ENCODE peak calls at places on chromosomes 12 and 14, in ten cellular contexts. X, W, A, J, B, K, M, T, C and H are unnamed samples.
A peak's percentile ranks its signal among the peaks of the same experiment; 100 is the strongest.

GRCh38 chr14:76133103-76133502 is 18.6 kb upstream of the GPATCH2L start:
- DNase-seq in X (no peak), B (peak; percentile 21), W (peak; percentile 61), C (peak; percentile 44), K (peak; percentile 67), J (no peak), M (no peak), T (peak; percentile 77), A (peak; percentile 67), H (no peak)

GRCh38 chr14:35365130-35366047 is 39.2 kb downstream of the NFKBIA start:
- DNase-seq in B (peak; percentile 52), T (peak; percentile 48), M (no peak), K (peak; percentile 78), W (peak; percentile 63), X (peak; percentile 81), C (no peak), J (no peak), A (peak; percentile 87), H (no peak)

GRCh38 chr14:72608391-72609204 is 285.3 kb downstream of the DPF3 start:
- DNase-seq in J (no peak), T (peak; percentile 52), A (peak; percentile 90), X (no peak), B (peak; percentile 90), K (peak; percentile 98), C (no peak), M (no peak), W (no peak), H (no peak)

GRCh38 chr14:85701763-85702162 is 171.8 kb downstream of the FLRT2 start:
- DNase-seq in B (no peak), X (no peak), T (peak; percentile 39), W (no peak), J (no peak), A (no peak), M (no peak), C (no peak), K (no peak), H (no peak)

GRCh38 chr12:104864668-104865067 is 93.4 kb downstream of the SLC41A2 start:
- DNase-seq in C (no peak), A (no peak), J (no peak), M (no peak), X (no peak), B (peak; percentile 36), T (no peak), K (no peak), W (no peak), H (no peak)

GRCh38 chr14:90061849-90062794 is at the start of gene KCNK13:
- DNase-seq in B (no peak), C (no peak), J (no peak), A (peak; percentile 46), M (peak; percentile 23), W (peak; percentile 65), K (no peak), T (peak; percentile 57), X (no peak), H (no peak)

GRCh38 chr12:107829271-107829670 is 54.8 kb downstream of the ASCL4 start:
- DNase-seq in T (no peak), C (no peak), K (no peak), M (no peak), X (no peak), W (no peak), J (no peak), A (no peak), B (no peak), H (no peak)

GRCh38 chr14:66105819-66106218 is 380.4 kb upstream of the CCDC196 start:
- DNase-seq in K (peak; percentile 53), M (no peak), T (no peak), J (no peak), C (no peak), B (peak; percentile 64), W (no peak), X (no peak), A (no peak), H (no peak)

GRCh38 chr14:57057803-57058202 is 210.9 kb downstream of the EXOC5 start:
- DNase-seq in W (no peak), C (no peak), M (peak; percentile 59), B (no peak), X (no peak), A (no peak), J (no peak), T (peak; percentile 72), K (no peak), H (no peak)

GRCh38 chr12:70364695-70365397 is 1.2 kb upstream of the KCNMB4 start:
- DNase-seq in K (no peak), B (no peak), T (no peak), C (no peak), W (peak; percentile 17), J (no peak), X (no peak), M (no peak), A (peak; percentile 7), H (no peak)

GRCh38 chr14:103803661-103804060 is 43.7 kb downstream of the PPP1R13B start:
- DNase-seq in B (peak; percentile 47), C (no peak), M (no peak), X (no peak), T (no peak), J (no peak), W (no peak), A (peak; percentile 26), K (no peak), H (peak; percentile 39)

GRCh38 chr14:75648066-75648838 is 12.4 kb downstream of the ERG28 start:
- DNase-seq in B (peak; percentile 95), A (peak; percentile 83), X (no peak), T (peak; percentile 71), J (peak; percentile 46), M (no peak), K (peak; percentile 95), C (peak; percentile 40), W (no peak), H (no peak)